ENCODE peak calls at places on chromosomes 1 and 21, in four cellular contexts. E is colonic mucosa, C is left ventricle myocardium inferior, B is suprapubic skin. W is an unnamed sample. For H3K36me3, H3K4me1 and H3K27me3, the result is how much of the 10 kb centered on the place peaks cover.

GRCh38 chr1:87712261-87712674 is 383.6 kb downstream of the LMO4 start:
- DNase-seq in E (no peak), C (no peak), B (no peak), W (no peak)

GRCh38 chr1:100762461-100762860 is 42.9 kb downstream of the VCAM1 start:
- DNase-seq in E (no peak), B (no peak), C (no peak), W (no peak)

GRCh38 chr21:45464309-45464708 is 59.3 kb downstream of the COL18A1 start:
- DNase-seq in E (no peak), C (peak), B (no peak), W (no peak)

GRCh38 chr21:34734696-34735095 is 65.9 kb downstream of the CLIC6 start:
- DNase-seq in C (no peak), E (no peak), B (no peak), W (no peak)

GRCh38 chr1:40703316-40703715 is 11.8 kb downstream of the NFYC start:
- DNase-seq in E (no peak), B (no peak), C (no peak), W (no peak)

GRCh38 chr1:8011923-8012858 is 13.9 kb downstream of the ERRFI1 start:
- DNase-seq in E (no peak), C (no peak), B (no peak), W (no peak)

GRCh38 chr1:182338806-182339370 is 52.7 kb downstream of the GLUL start:
- DNase-seq in E (no peak), C (no peak), B (no peak), W (no peak)

GRCh38 chr1:206905295-206906164 is 8.3 kb downstream of the IL24 start:
- DNase-seq in C (no peak), B (peak), E (no peak), W (peak)

GRCh38 chr1:193275773-193276172 is 89.4 kb upstream of the B3GALT2 start:
- DNase-seq in C (no peak), B (no peak), E (no peak), W (no peak)

GRCh38 chr1:160400646-160401486 is 502 bp downstream of the VANGL2 start:
- DNase-seq in C (no peak), B (no peak), E (peak), W (no peak)

GRCh38 chr1:2784854-2785630 is 16.5 kb downstream of the TTC34 start:
- DNase-seq in C (no peak), E (no peak), B (peak), W (peak)

GRCh38 chr1:80594013-80594412 is 1206.7 kb upstream of the ADGRL2 start:
- DNase-seq in B (no peak), E (no peak), C (no peak), W (no peak)

GRCh38 chr1:241627453-241628329 is 12.5 kb downstream of the CHML start:
- DNase-seq in C (no peak), B (no peak), E (peak), W (no peak)

GRCh38 chr21:26756491-26757159 is 88.6 kb downstream of the ADAMTS1 start:
- DNase-seq in B (no peak), C (no peak), E (no peak), W (no peak)

GRCh38 chr1:67880056-67880601 is 46.9 kb upstream of the GNG12 start:
- DNase-seq in E (no peak), C (no peak), B (no peak), W (no peak)

GRCh38 chr21:44878053-44878982 is 4.8 kb upstream of the PTTG1IP start:
- DNase-seq in C (peak), B (no peak), E (peak), W (no peak)

GRCh38 chr1:44283524-44284173 is 70.4 kb downstream of the DMAP1 start:
- DNase-seq in C (no peak), E (peak), B (no peak), W (no peak)

GRCh38 chr1:112143871-112144441 is 154.5 kb upstream of the KCND3 start:
- DNase-seq in C (no peak), E (no peak), B (no peak), W (no peak)

GRCh38 chr21:35199733-35200015 is 150.6 kb upstream of the RUNX1 start:
- DNase-seq in C (no peak), E (no peak), B (no peak), W (no peak)

GRCh38 chr1:110319332-110320167 is 19.6 kb upstream of the RBM15 start:
- DNase-seq in E (no peak), B (no peak), C (no peak), W (no peak)

GRCh38 chr1:204923209-204923608 is 52.5 kb downstream of the NFASC start:
- DNase-seq in E (no peak), C (no peak), B (no peak), W (no peak)

GRCh38 chr1:41474490-41475271 is 9.8 kb downstream of the EDN2 start:
- DNase-seq in E (no peak), B (no peak), C (no peak), W (no peak)

GRCh38 chr21:42282021-42282420 is 33.2 kb downstream of the TFF3 start:
- DNase-seq in E (no peak), C (no peak), B (no peak), W (no peak)

GRCh38 chr21:42280356-42281195 is 34.6 kb downstream of the TFF3 start:
- DNase-seq in E (no peak), B (no peak), C (no peak), W (no peak)

GRCh38 chr21:42282715-42283114 is 32.5 kb downstream of the TFF3 start:
- DNase-seq in B (no peak), E (no peak), C (no peak), W (no peak)

GRCh38 chr21:42279888-42280287 is 35.3 kb downstream of the TFF3 start:
- DNase-seq in E (no peak), C (no peak), B (no peak), W (no peak)

DNA sequence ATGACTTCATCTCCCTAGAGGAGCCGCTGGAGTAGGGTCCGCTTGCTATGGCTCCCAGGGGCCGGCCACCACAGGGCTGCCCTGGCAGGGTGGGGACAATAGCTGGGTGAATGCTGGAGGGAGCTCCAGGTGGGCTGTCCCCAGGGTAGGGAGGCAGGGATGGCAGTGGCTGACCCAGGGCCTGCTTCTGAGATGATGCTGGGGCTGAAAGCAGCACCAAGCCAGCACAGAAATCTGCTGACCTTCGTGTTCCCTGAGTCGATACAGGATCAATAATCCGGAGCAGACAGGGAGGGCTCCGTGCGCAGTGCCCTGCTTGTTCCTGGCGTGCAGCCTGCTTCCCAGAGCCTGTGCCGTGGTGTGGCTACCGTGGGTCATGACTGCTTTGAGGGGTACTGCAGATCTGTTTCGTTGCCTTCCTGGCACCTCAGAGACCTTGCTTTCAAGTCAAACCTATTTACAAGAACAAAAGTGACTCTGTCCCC is 34.0 kb downstream of the TFF3 start:
- DNase-seq in B (no peak), E (no peak), C (no peak), W (no peak)
- H3K36me3 ChIP-seq in B (half or more), E (under half), C (half or more), W (under half)

GRCh38 chr1:84148758-84149157 is 4.7 kb downstream of the PRKACB start:
- DNase-seq in E (no peak), B (no peak), C (no peak), W (no peak)
- H3K4me1 ChIP-seq in E (under half), B (under half), C (under half), W (under half)

DNA sequence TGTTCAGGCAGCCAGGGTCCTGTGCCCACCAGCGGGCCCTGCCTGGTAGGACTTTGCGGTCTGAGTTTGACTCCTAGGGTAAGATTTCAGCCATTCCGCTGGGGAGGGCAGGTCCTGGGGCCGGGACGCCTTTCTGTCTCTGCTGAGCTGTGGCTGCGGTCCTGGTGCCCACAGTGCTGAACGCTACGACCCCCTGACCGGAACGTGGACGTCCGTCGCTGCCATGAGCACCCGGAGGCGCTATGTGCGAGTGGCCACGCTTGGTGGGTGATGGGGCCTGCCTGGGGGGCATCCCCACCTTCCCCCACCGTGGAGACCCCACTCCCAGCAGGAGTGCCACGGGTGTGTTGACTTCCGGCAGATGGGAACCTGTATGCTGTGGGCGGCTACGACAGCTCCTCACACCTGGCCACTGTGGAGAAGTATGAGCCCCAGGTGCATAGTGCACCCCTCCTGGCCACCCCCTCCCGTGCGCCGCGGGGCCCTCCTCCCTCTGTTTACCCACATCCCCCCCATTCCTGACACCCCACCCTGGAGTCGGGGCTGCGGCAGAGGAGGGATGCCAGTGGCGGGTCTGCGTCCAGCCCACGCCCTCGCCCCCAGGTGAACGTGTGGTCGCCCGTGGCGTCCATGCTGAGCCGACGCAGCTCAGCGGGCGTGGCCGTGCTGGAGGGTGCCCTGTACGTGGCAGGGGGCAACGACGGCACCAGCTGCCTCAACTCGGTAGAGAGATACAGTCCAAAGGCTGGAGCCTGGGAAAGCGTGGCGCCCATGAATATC is 2.3 kb upstream of the PLEKHN1 start:
- DNase-seq in C (no peak), E (no peak), B (no peak), W (no peak)
- H3K27me3 ChIP-seq in C (under half), E (under half), B (under half), W (under half)

GRCh38 chr1:55800503-55800902 is 585.3 kb upstream of the USP24 start:
- DNase-seq in C (no peak), B (no peak), E (no peak), W (no peak)

GRCh38 chr1:55808263-55808662 is 593.1 kb upstream of the USP24 start:
- DNase-seq in E (no peak), C (no peak), B (no peak), W (no peak)

DNA sequence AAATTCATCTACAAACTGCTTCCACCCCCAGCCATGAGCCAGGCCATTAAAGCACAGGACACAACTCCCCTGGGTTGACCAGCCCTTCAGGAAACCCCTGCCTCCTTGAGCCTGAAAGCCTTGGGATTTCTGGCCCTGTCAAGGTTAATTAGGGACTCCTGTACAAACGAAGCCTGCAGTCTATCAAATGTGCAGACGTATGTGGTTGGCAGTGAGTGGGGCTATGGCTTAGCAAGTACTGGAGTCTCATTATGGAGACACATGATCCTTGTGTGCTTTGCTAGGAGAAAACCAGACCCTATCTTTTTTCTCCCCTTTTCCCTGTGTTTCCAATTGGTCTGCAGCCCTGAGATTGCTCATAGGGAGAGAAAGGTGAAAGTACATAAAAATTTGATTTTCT is 588.3 kb upstream of the USP24 start:
- DNase-seq in E (no peak), B (no peak), C (no peak), W (no peak)
- H3K36me3 ChIP-seq in E (under half), B (under half), C (under half), W (under half)

DNA sequence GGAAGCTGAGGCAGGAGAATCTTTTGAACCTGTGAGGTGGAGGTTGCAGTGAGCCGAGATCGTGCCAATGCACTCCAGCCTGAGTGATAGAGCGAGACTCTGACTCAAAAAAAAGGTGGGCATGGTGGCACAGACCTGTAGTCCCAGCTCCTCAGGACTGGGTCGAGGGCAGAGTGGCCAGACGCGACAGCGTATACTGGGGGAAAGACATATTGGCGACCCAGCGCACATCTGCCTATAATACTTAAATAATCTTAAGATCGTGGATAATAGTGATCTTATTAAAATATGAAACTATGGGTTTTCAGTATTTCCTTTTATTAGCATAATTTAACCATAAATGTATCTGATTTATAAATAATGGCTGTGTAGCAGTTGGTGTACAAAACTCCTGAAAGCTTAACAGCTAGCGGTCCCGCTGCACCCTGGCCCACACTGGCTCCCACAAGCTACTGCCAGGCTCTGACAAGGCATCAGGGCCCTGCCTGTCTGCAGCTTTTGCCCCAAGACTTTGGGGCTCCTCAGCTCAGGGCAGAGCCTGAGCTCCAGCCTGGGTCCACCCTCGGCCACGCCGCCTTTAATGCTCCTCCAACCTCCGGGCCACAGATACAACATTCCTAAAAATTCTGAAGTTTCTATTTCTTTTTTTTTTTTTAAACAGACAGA is 2.7 kb upstream of the AURKAIP1 start:
- DNase-seq in C (no peak), B (no peak), E (no peak), W (no peak)
- H3K4me1 ChIP-seq in C (under half), B (under half), E (under half), W (under half)

W was measured in RWPE2.